ENCODE peak calls at places on chromosome 18, in five cellular contexts. Z is neuronal stem cell, H is H9, Q is mesenchymal stem cell, C is H1. U is an unnamed sample.

GRCh38 chr18:27632706-27633105 is 447.6 kb upstream of the CHST9 start:
- DNase-seq in Z (no peak), H (no peak), Q (no peak), C (no peak), U (no peak)

GRCh38 chr18:39173022-39173421 is 1607.4 kb upstream of the CELF4 start:
- DNase-seq in Z (no peak), H (no peak), Q (no peak), C (no peak), U (no peak)

GRCh38 chr18:27017901-27018500 is 152.5 kb upstream of the AQP4 start:
- DNase-seq in Z (no peak), H (no peak), Q (no peak), C (no peak), U (no peak)

GRCh38 chr18:59123588-59124369 is 15.9 kb upstream of the SEC11C start:
- DNase-seq in Z (no peak), H (no peak), Q (peak; percentile 62), C (no peak), U (peak; percentile 61)

GRCh38 chr18:29271496-29271895 is 1094.6 kb upstream of the CDH2 start:
- DNase-seq in Z (no peak), H (no peak), Q (peak; percentile 2), C (no peak), U (no peak)

GRCh38 chr18:63476666-63477065 is at the start of gene SERPINB5:
- DNase-seq in Z (no peak), H (peak; percentile 79), Q (no peak), C (no peak), U (peak; percentile 62)

GRCh38 chr18:75418293-75418692 is 9.2 kb downstream of the SMIM21 start:
- DNase-seq in Z (no peak), H (no peak), Q (no peak), C (no peak), U (no peak)

GRCh38 chr18:58525517-58525916 is 103.4 kb downstream of the ALPK2 start:
- DNase-seq in Z (no peak), H (no peak), Q (peak; percentile 44), C (no peak), U (no peak)

GRCh38 chr18:58578321-58578720 is 50.6 kb downstream of the ALPK2 start:
- DNase-seq in Z (no peak), H (no peak), Q (no peak), C (no peak), U (no peak)

GRCh38 chr18:79570266-79571201 is 109.1 kb upstream of the CTDP1 start:
- DNase-seq in Z (no peak), H (peak; percentile 26), Q (peak; percentile 67), C (no peak), U (no peak)

GRCh38 chr18:4096501-4096900 is 358.6 kb downstream of the DLGAP1 start:
- DNase-seq in Z (no peak), H (no peak), Q (peak; percentile 19), C (no peak), U (no peak)

GRCh38 chr18:26082475-26082874 is 7.9 kb downstream of the SS18 start:
- DNase-seq in Z (no peak), H (no peak), Q (peak; percentile 24), C (no peak), U (no peak)

GRCh38 chr18:28065031-28065792 is 111.7 kb downstream of the CDH2 start:
- DNase-seq in Z (peak; percentile 38), H (no peak), Q (peak; percentile 89), C (no peak), U (peak; percentile 49)

GRCh38 chr18:43869451-43870008 is 592.2 kb upstream of the SYT4 start:
- DNase-seq in Z (no peak), H (no peak), Q (no peak), C (no peak), U (no peak)

GRCh38 chr18:37565138-37565984 is at the start of gene CELF4:
- DNase-seq in Z (no peak), H (no peak), Q (peak; percentile 43), C (no peak), U (no peak)

GRCh38 chr18:446941-447560 is 53.5 kb downstream of the COLEC12 start:
- DNase-seq in Z (no peak), H (no peak), Q (peak; percentile 52), C (no peak), U (no peak)

GRCh38 chr18:59783138-59783537 is 85.9 kb upstream of the CCBE1 start:
- DNase-seq in Z (peak; percentile 23), H (peak; percentile 56), Q (peak; percentile 45), C (no peak), U (peak; percentile 66)

GRCh38 chr18:64777561-64777960 is 628.7 kb upstream of the LINC00305 start:
- DNase-seq in Z (no peak), H (no peak), Q (no peak), C (no peak), U (no peak)

GRCh38 chr18:8987250-8987649 is 115.2 kb upstream of the NDUFV2 start:
- DNase-seq in Z (no peak), H (no peak), Q (no peak), C (no peak), U (no peak)

GRCh38 chr18:36391426-36392145 is 94.1 kb downstream of the FHOD3 start:
- DNase-seq in Z (no peak), H (no peak), Q (no peak), C (no peak), U (no peak)

GRCh38 chr18:30730915-30731314 is 311.6 kb downstream of the DSC3 start:
- DNase-seq in Z (no peak), H (no peak), Q (no peak), C (no peak), U (no peak)

GRCh38 chr18:75097491-75098225 is 111.3 kb downstream of the PTGR3 start:
- DNase-seq in Z (no peak), H (no peak), Q (no peak), C (no peak), U (no peak)

GRCh38 chr18:6885992-6886823 is 156.7 kb downstream of the ARHGAP28 start:
- DNase-seq in Z (peak; percentile 67), H (no peak), Q (peak; percentile 65), C (no peak), U (peak; percentile 27)

GRCh38 chr18:76353046-76353445 is 142.0 kb downstream of the ZNF516 start:
- DNase-seq in Z (no peak), H (no peak), Q (no peak), C (no peak), U (no peak)

GRCh38 chr18:32040936-32041335 is 22.3 kb downstream of the RNF125 start:
- DNase-seq in Z (no peak), H (no peak), Q (no peak), C (no peak), U (no peak)

GRCh38 chr18:77101410-77102245 is 31.0 kb downstream of the MBP start:
- DNase-seq in Z (no peak), H (peak; percentile 68), Q (peak; percentile 96), C (no peak), U (peak; percentile 60)

GRCh38 chr18:26547302-26548143 is 830 bp downstream of the KCTD1 start:
- DNase-seq in Z (peak; percentile 77), H (peak; percentile 86), Q (peak; percentile 80), C (no peak), U (peak; percentile 77)

GRCh38 chr18:49168970-49169619 is 218.3 kb upstream of the SMAD7 start:
- DNase-seq in Z (no peak), H (no peak), Q (no peak), C (no peak), U (no peak)

GRCh38 chr18:48994044-48994651 is 43.4 kb upstream of the SMAD7 start:
- DNase-seq in Z (no peak), H (no peak), Q (peak; percentile 97), C (no peak), U (peak; percentile 20)

GRCh38 chr18:10046178-10046807 is 132.5 kb downstream of the VAPA start:
- DNase-seq in Z (no peak), H (no peak), Q (no peak), C (no peak), U (no peak)
- H2AK5ac ChIP-seq in Z (no peak overlapping the region), H (no peak overlapping the region), Q (no peak overlapping the region), C (no peak overlapping the region), U (no peak overlapping the region)

DNA sequence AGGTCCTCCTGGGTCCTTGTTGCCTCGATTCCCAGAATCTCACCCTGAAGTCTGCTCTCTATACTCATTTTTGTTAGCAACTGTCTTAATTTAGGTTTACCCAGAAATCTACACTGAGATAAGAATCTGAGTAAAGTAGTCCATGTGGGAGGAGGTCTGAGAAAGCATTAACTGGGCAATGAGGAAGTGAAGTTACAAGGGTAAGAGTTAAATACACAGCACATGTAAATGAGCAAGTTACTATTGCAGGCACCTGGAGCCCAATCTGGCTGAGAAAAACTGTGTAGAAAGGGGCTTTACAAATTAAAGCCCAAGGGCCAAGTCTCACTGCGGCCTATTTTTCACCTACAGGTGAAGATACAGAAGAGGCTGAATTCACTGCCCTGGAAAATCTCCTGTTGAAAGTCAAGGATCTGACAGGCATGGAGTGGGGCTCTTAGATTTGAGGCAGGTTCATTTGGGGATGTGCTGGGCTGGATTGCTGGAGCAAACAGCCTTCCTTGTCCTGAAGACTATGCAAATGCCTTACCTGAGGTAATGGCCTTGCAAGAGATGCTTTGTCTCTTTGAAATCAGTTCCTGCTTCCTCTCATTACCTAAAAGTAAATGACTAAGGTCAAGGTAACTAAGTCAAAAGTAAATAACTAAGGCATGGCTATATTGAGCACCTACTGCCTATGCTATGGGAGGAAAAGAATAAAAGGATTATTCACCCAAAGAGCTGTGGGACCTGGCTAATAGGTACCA is 84.4 kb upstream of the DYNAP start:
- DNase-seq in Z (no peak), H (no peak), Q (no peak), C (no peak), U (no peak)
- H2BK12ac ChIP-seq in Z (no peak overlapping the region), H (no peak overlapping the region), Q (no peak overlapping the region), C (no peak overlapping the region), U (no peak overlapping the region)

GRCh38 chr18:11862468-11863137 is 11.4 kb downstream of the CHMP1B start:
- DNase-seq in Z (no peak), H (no peak), Q (no peak), C (no peak), U (no peak)

GRCh38 chr18:11859282-11859797 is 8.1 kb downstream of the CHMP1B start:
- DNase-seq in Z (no peak), H (no peak), Q (no peak), C (no peak), U (peak; percentile 98)

GRCh38 chr18:11860594-11861450 is 9.6 kb downstream of the CHMP1B start:
- DNase-seq in Z (no peak), H (no peak), Q (no peak), C (no peak), U (peak; percentile 16)

GRCh38 chr18:11859903-11860407 is 8.7 kb downstream of the CHMP1B start:
- DNase-seq in Z (no peak), H (no peak), Q (peak; percentile 73), C (no peak), U (peak; percentile 97)

DNA sequence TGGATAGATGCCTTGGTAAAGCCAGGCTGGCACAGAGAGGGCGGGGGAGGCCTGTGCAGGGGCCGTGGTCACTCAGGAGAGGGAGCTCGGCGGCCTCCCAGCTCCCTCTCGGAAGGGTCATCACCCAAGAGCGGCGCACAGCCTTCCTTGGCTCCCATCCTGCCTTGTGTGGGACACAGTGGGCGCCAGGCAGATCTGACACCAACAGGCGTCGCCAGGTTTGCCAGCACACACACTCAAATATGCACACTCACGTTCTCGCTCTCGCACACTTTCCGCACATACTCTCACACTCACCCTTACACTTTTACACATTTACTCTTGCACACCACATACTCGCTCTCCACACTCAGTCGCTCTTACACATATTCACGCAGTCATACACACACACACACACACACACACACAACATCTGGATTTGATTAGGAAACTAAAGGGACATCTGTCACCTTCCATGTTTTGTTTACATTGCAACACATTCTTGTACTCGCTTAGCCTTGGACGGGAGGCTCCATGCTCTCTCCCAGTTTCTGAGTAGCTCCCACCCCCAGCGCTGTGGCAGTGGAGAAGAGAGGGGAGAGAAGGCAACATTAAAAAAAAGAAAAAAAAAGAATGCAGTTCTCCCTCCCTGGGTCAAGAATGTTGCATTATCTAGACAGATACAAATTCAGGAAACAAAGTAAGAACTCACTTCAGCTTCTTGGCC is 10.5 kb downstream of the CHMP1B start:
- DNase-seq in Z (no peak), H (no peak), Q (peak; percentile 41), C (no peak), U (peak; percentile 52)
- H2AK5ac ChIP-seq in Z (peak overlapping the region; percentile 74), H (no peak overlapping the region), Q (no peak overlapping the region), C (no peak overlapping the region), U (no peak overlapping the region)

GRCh38 chr18:45910405-45911023 is 56.6 kb downstream of the EPG5 start:
- DNase-seq in Z (peak; percentile 15), H (peak; percentile 69), Q (peak; percentile 53), C (peak; percentile 33), U (peak; percentile 65)
- H2BK12ac ChIP-seq in Z (no peak overlapping the region), H (no peak overlapping the region), Q (no peak overlapping the region), C (no peak overlapping the region), U (no peak overlapping the region)